ENCODE peak calls at places on chromosomes 11 and 22, in nine cellular contexts. J is CD4-positive, alpha-beta memory T cell; Y is D341Med; F is uterus; I is aorta; Z is activated gamma-delta T cell treated with Interleukin-2 at 50 U/mL for 16 hours; A is NCI-H1417; W is H1; N is lower leg skin. B is an unnamed sample.

GRCh38 chr11:112451250-112451649 is 190.6 kb upstream of the PLET1 start:
- DNase-seq in J (no peak), Y (no peak), F (no peak), I (no peak), Z (no peak), A (no peak), W (no peak), N (no peak), B (no peak)

GRCh38 chr22:31036671-31037550 is 44.2 kb upstream of the SMTN start:
- DNase-seq in J (no peak), Y (peak), F (peak), I (peak), Z (no peak), A (no peak), W (no peak), N (no peak), B (peak)

GRCh38 chr11:79090191-79090590 is 350.6 kb downstream of the TENM4 start:
- DNase-seq in J (no peak), Y (no peak), F (no peak), I (no peak), Z (no peak), A (no peak), W (no peak), N (no peak), B (no peak)

GRCh38 chr11:27201454-27202302 is 161.1 kb downstream of the BBOX1 start:
- DNase-seq in J (no peak), Y (peak), F (peak), I (peak), Z (no peak), A (peak), W (no peak), N (peak), B (peak)

GRCh38 chr11:42225664-42226063 is 766.2 kb upstream of the LRRC4C start:
- DNase-seq in J (no peak), Y (no peak), F (no peak), I (no peak), Z (no peak), A (no peak), W (no peak), N (no peak), B (no peak)

GRCh38 chr11:68398870-68399865 is 61.4 kb upstream of the PPP6R3 start:
- DNase-seq in J (no peak), Y (no peak), F (peak), I (peak), Z (no peak), A (no peak), W (no peak), N (no peak), B (no peak)

GRCh38 chr11:60923326-60923725 is 934 bp upstream of the TMEM132A start:
- DNase-seq in J (no peak), Y (no peak), F (no peak), I (no peak), Z (no peak), A (no peak), W (no peak), N (no peak), B (no peak)

GRCh38 chr11:59206635-59207034 is 6.1 kb downstream of the MPEG1 start:
- DNase-seq in J (no peak), Y (peak), F (no peak), I (no peak), Z (no peak), A (no peak), W (peak), N (no peak), B (peak)

GRCh38 chr11:28757725-28758515 is 649.7 kb downstream of the METTL15 start:
- DNase-seq in J (no peak), Y (no peak), F (no peak), I (no peak), Z (no peak), A (no peak), W (no peak), N (no peak), B (no peak)

GRCh38 chr22:17218341-17218740 is 894 bp downstream of the ADA2 start:
- DNase-seq in J (no peak), Y (no peak), F (no peak), I (no peak), Z (no peak), A (no peak), W (no peak), N (no peak), B (no peak)

GRCh38 chr11:111359223-111360149 is 19.6 kb downstream of the POU2AF1 start:
- DNase-seq in J (no peak), Y (no peak), F (no peak), I (no peak), Z (no peak), A (no peak), W (no peak), N (no peak), B (peak)

GRCh38 chr11:86403458-86403857 is 28.8 kb downstream of the CCDC81 start:
- DNase-seq in J (no peak), Y (no peak), F (no peak), I (no peak), Z (no peak), A (no peak), W (no peak), N (no peak), B (no peak)

GRCh38 chr11:91164452-91164822 is 941.6 kb upstream of the CHORDC1 start:
- DNase-seq in J (no peak), Y (no peak), F (no peak), I (no peak), Z (no peak), A (no peak), W (no peak), N (no peak), B (no peak)

GRCh38 chr11:70482529-70482917 is 84.2 kb downstream of the CTTN start:
- DNase-seq in J (no peak), Y (no peak), F (no peak), I (no peak), Z (no peak), A (peak), W (no peak), N (no peak), B (no peak)

B was measured in HT-29.